ENCODE peak calls at places on chromosomes 2 and 18, in seven cellular contexts. P, K, S, U, I, X and G are unnamed samples. For H3K4me1, the result is how much of the 10 kb centered on the place peaks cover.

GRCh38 chr18:3447035-3447894 is 2.7 kb upstream of the TGIF1 start:
- DNase-seq in U (no peak), X (no peak), P (peak), I (no peak), K (no peak), S (peak), G (no peak)

GRCh38 chr2:127102464-127103242 is 4.3 kb downstream of the BIN1 start:
- DNase-seq in I (no peak), K (no peak), U (no peak), P (no peak), X (no peak), S (peak), G (peak)

GRCh38 chr2:149080104-149080503 is 41.6 kb downstream of the LYPD6B start:
- DNase-seq in K (no peak), U (no peak), X (no peak), S (no peak), I (no peak), P (no peak), G (no peak)

GRCh38 chr2:176454893-176455810 is 185.9 kb downstream of the MTX2 start:
- DNase-seq in X (peak), I (peak), U (peak), S (peak), P (peak), K (peak), G (peak)

GRCh38 chr2:5981241-5982055 is 289.3 kb downstream of the SOX11 start:
- DNase-seq in K (no peak), S (no peak), P (no peak), X (peak), I (no peak), U (no peak), G (no peak)

GRCh38 chr2:234091432-234091879 is 41.0 kb downstream of the SPP2 start:
- DNase-seq in X (no peak), U (no peak), K (no peak), I (no peak), P (no peak), S (no peak), G (peak)

GRCh38 chr2:201806442-201806841 is at the start of gene CDK15:
- DNase-seq in P (no peak), X (no peak), U (no peak), S (no peak), I (no peak), K (no peak), G (peak)

GRCh38 chr18:56327171-56327885 is 311.1 kb downstream of the TXNL1 start:
- DNase-seq in I (no peak), K (no peak), S (no peak), P (no peak), X (no peak), U (no peak), G (no peak)

GRCh38 chr2:126858991-126859390 is 39.7 kb upstream of the TEX51 start:
- DNase-seq in P (no peak), X (no peak), I (no peak), K (no peak), U (no peak), S (no peak), G (no peak)

GRCh38 chr2:186653511-186653910 is 40.3 kb upstream of the FAM171B start:
- DNase-seq in P (no peak), K (no peak), U (no peak), X (no peak), S (no peak), I (no peak), G (no peak)

GRCh38 chr18:43855376-43855775 is 578.1 kb upstream of the SYT4 start:
- DNase-seq in K (no peak), S (no peak), X (no peak), I (no peak), P (no peak), U (no peak), G (no peak)

GRCh38 chr2:37654932-37655331 is 16.5 kb downstream of the CDC42EP3 start:
- DNase-seq in X (no peak), I (no peak), U (no peak), S (no peak), P (no peak), K (no peak), G (no peak)

GRCh38 chr2:10162586-10163497 is 40.3 kb downstream of the RRM2 start:
- DNase-seq in X (peak), U (no peak), K (no peak), I (no peak), P (peak), S (no peak), G (no peak)

GRCh38 chr2:240775911-240776310 is 44.1 kb downstream of the KIF1A start:
- DNase-seq in I (no peak), P (no peak), K (no peak), X (no peak), S (no peak), U (no peak), G (peak)

GRCh38 chr2:120762341-120763061 is 26.8 kb downstream of the GLI2 start:
- DNase-seq in S (no peak), U (no peak), P (no peak), K (peak), I (no peak), X (no peak), G (no peak)

GRCh38 chr18:30582078-30582477 is 460.5 kb downstream of the DSC3 start:
- DNase-seq in P (no peak), K (no peak), U (no peak), X (no peak), S (no peak), I (no peak), G (no peak)

GRCh38 chr2:44150473-44150872 is 18.2 kb upstream of the PPM1B start:
- DNase-seq in I (no peak), U (no peak), P (no peak), X (no peak), K (no peak), S (no peak), G (no peak)

GRCh38 chr2:166106431-166107015 is 21.3 kb downstream of the SCN1A start:
- DNase-seq in P (no peak), I (no peak), X (peak), U (no peak), K (no peak), S (peak), G (no peak)

GRCh38 chr18:12026562-12026961 is 45.3 kb downstream of the IMPA2 start:
- DNase-seq in K (no peak), X (no peak), P (no peak), U (no peak), S (no peak), I (no peak), G (no peak)

DNA sequence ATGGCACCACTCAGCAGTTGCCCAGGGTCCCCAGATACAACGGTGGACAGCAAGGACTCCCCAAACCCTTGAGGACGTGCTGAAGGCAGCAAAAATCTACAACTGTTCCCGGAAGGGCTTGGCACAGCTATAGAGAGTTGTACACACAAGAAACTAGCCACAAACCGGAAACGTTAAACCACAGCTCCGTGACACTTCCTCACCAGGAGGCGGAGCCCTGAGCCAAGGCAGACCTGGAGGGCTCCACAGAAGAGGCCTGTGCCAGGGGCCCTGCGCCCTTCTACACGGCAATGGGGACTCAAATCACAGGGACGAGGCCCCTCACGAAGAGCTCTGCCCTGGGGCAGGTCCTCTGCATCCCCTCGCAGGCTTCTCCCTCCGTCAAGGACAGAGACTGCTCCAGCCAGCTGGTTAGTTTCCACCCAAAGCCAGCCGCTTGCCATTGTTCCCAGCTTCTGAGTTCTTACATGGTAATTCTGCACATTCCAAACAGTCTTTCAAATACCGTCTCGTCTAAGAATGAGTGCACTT is 133.3 kb downstream of the HDAC4 start:
- DNase-seq in S (peak), U (peak), P (peak), K (peak), X (no peak), I (no peak), G (peak)
- H3K4me1 ChIP-seq in S (half or more), U (half or more), P (under half), K (under half), X (under half), I (under half), G (half or more)

GRCh38 chr2:238101891-238102841 is 2.0 kb downstream of the ESPNL start:
- DNase-seq in S (peak), P (no peak), X (no peak), U (no peak), I (no peak), K (peak), G (no peak)
- H3K4me1 ChIP-seq in S (under half), P (under half), X (under half), U (under half), I (under half), K (under half), G (under half)

GRCh38 chr2:98795903-98796676 is 65.2 kb upstream of the MGAT4A start:
- DNase-seq in X (no peak), I (no peak), P (no peak), U (no peak), K (no peak), S (no peak), G (no peak)

GRCh38 chr2:98793275-98793674 is 62.3 kb upstream of the MGAT4A start:
- DNase-seq in X (no peak), S (no peak), K (no peak), P (no peak), I (no peak), U (no peak), G (no peak)

GRCh38 chr2:98795535-98795902 is 64.6 kb upstream of the MGAT4A start:
- DNase-seq in I (no peak), K (no peak), U (no peak), P (no peak), X (no peak), S (no peak), G (no peak)

GRCh38 chr2:98796775-98797544 is 66.0 kb upstream of the MGAT4A start:
- DNase-seq in I (no peak), U (no peak), S (no peak), X (no peak), P (no peak), K (no peak), G (no peak)

GRCh38 chr2:98794214-98794810 is 63.4 kb upstream of the MGAT4A start:
- DNase-seq in P (no peak), I (no peak), X (no peak), U (no peak), K (no peak), S (no peak), G (no peak)
- H3K4me1 ChIP-seq in P (under half), I (under half), X (under half), U (under half), K (under half), S (under half), G (under half)

GRCh38 chr2:47868611-47869352 is 37.5 kb downstream of the FBXO11 start:
- DNase-seq in S (no peak), P (no peak), U (no peak), I (no peak), K (no peak), X (no peak), G (no peak)

GRCh38 chr2:47867205-47867604 is 39.1 kb downstream of the FBXO11 start:
- DNase-seq in X (no peak), P (no peak), S (no peak), I (no peak), K (no peak), U (no peak), G (peak)

GRCh38 chr2:47869859-47870258 is 36.4 kb downstream of the FBXO11 start:
- DNase-seq in S (no peak), P (no peak), I (no peak), U (no peak), X (peak), K (no peak), G (no peak)

GRCh38 chr2:47872941-47873340 is 33.4 kb downstream of the FBXO11 start:
- DNase-seq in S (no peak), X (no peak), P (no peak), U (no peak), I (no peak), K (no peak), G (no peak)

GRCh38 chr2:47870668-47871540 is 35.4 kb downstream of the FBXO11 start:
- DNase-seq in P (no peak), U (no peak), K (no peak), I (no peak), S (no peak), X (no peak), G (no peak)
- H3K4me1 ChIP-seq in P (under half), U (half or more), K (under half), I (under half), S (under half), X (under half), G (under half)

GRCh38 chr2:113185643-113186315 is 12.0 kb downstream of the PSD4 start:
- DNase-seq in I (no peak), U (no peak), S (no peak), K (peak), P (no peak), X (no peak), G (peak)

GRCh38 chr2:113183703-113184102 is 9.9 kb downstream of the PSD4 start:
- DNase-seq in U (no peak), K (peak), S (no peak), I (no peak), X (no peak), P (no peak), G (no peak)

GRCh38 chr2:113183264-113183663 is 9.5 kb downstream of the PSD4 start:
- DNase-seq in K (peak), I (no peak), X (no peak), S (no peak), P (no peak), U (no peak), G (no peak)

GRCh38 chr2:113186421-113186820 is 12.7 kb downstream of the PSD4 start:
- DNase-seq in U (no peak), X (no peak), P (no peak), K (peak), I (no peak), S (no peak), G (no peak)

GRCh38 chr2:113184531-113185230 is 10.9 kb downstream of the PSD4 start:
- DNase-seq in K (peak), X (no peak), S (no peak), I (no peak), U (no peak), P (no peak), G (no peak)
- H3K4me1 ChIP-seq in K (under half), X (under half), S (under half), I (under half), U (half or more), P (under half), G (under half)

GRCh38 chr2:238895901-238896600 is 48.2 kb downstream of the TWIST2 start:
- DNase-seq in U (no peak), K (no peak), X (no peak), P (no peak), S (peak), I (no peak), G (peak)

GRCh38 chr2:238894950-238895298 is 47.0 kb downstream of the TWIST2 start:
- DNase-seq in P (no peak), U (no peak), K (no peak), S (no peak), X (no peak), I (no peak), G (no peak)

GRCh38 chr2:238894226-238894949 is 46.5 kb downstream of the TWIST2 start:
- DNase-seq in K (no peak), I (no peak), P (no peak), X (no peak), S (no peak), U (no peak), G (no peak)

GRCh38 chr2:238896641-238897040 is 48.8 kb downstream of the TWIST2 start:
- DNase-seq in S (no peak), I (no peak), X (no peak), P (no peak), U (no peak), K (no peak), G (no peak)

GRCh38 chr2:238895361-238895882 is 47.5 kb downstream of the TWIST2 start:
- DNase-seq in K (no peak), U (no peak), P (no peak), X (no peak), I (no peak), S (no peak), G (no peak)
- H3K4me1 ChIP-seq in K (under half), U (under half), P (under half), X (under half), I (under half), S (under half), G (under half)

GRCh38 chr2:72128059-72128842 is 19.4 kb downstream of the CYP26B1 start:
- DNase-seq in K (no peak), P (no peak), I (no peak), U (no peak), S (no peak), X (no peak), G (no peak)
- H3K4me1 ChIP-seq in K (under half), P (under half), I (under half), U (under half), S (under half), X (under half), G (under half)

DNA sequence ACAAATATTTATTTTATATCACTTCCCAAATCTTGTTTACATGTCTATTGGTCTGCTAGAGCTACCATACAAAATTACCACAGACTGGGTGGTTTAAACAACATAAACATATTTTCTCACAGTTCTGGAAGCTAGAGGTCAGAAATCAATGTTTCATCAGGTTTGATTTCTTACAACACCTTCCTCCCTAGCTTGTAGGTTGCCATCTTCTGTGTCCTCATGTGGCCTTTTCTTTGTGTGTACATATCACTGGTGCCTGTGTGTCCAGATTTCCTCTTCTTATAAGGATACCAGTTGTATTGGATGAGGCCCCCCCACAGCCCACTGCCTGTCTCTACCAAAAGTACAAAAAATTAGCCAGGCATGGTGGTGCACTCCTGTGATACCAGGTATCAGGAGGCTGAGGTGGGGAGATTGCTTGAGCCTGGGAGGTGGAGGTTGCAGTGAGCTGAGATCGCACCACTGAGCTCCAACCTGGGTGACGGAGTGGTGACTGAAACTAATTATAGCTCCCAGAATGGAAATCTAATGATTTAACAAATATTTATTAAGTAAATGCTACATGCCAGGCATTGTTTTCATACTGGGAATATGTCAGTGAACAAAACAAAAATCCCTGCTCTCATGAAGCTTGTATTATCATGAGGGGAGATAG is 13.6 kb downstream of the EML4 start:
- DNase-seq in I (no peak), U (no peak), K (no peak), S (no peak), X (no peak), P (no peak), G (no peak)
- H3K4me1 ChIP-seq in I (under half), U (half or more), K (under half), S (under half), X (under half), P (under half), G (under half)